ENCODE peak calls at places on chromosome 21, in eight cellular contexts. R is left lung, W is cardiac muscle cell, G is OCI-LY7, J is A549, N is stomach, B is adrenal gland, M is heart left ventricle. H is an unnamed sample. For H3K4me1, the result is how much of the 10 kb centered on the place peaks cover.

GRCh38 chr21:42997053-42997452 is 22.7 kb downstream of the PKNOX1 start:
- DNase-seq in J (no peak), R (no peak), G (no peak), B (peak), M (peak), N (no peak), W (no peak), H (no peak)

GRCh38 chr21:41638201-41638790 is 128.6 kb downstream of the RIPK4 start:
- DNase-seq in R (no peak), B (no peak), M (no peak), J (no peak), N (no peak), G (no peak), W (no peak), H (no peak)

GRCh38 chr21:43574741-43575465 is 84.4 kb downstream of the HSF2BP start:
- DNase-seq in W (peak), G (no peak), J (no peak), N (no peak), R (peak), M (peak), B (no peak), H (no peak)

GRCh38 chr21:36200089-36200561 is 43.5 kb downstream of the DOP1B start:
- DNase-seq in G (no peak), J (no peak), W (no peak), R (peak), B (no peak), M (no peak), N (no peak), H (no peak)

GRCh38 chr21:23817337-23817736 is 1789.9 kb downstream of the MRPL39 start:
- DNase-seq in N (no peak), W (no peak), M (no peak), J (no peak), G (no peak), B (no peak), R (no peak), H (no peak)

GRCh38 chr21:42443876-42444744 is 40.4 kb downstream of the UBASH3A start:
- DNase-seq in J (no peak), W (no peak), M (no peak), R (no peak), N (no peak), G (no peak), B (no peak), H (no peak)

GRCh38 chr21:35942211-35943144 is 117.8 kb downstream of the SETD4 start:
- DNase-seq in N (no peak), G (peak), W (no peak), J (no peak), R (no peak), B (no peak), M (no peak), H (no peak)

GRCh38 chr21:42781150-42781980 is 98.0 kb downstream of the WDR4 start:
- DNase-seq in B (peak), J (no peak), G (no peak), R (peak), W (peak), M (no peak), N (peak), H (peak)

GRCh38 chr21:28767523-28767922 is 225.2 kb downstream of the LTN1 start:
- DNase-seq in J (no peak), W (no peak), R (no peak), G (no peak), N (no peak), M (no peak), B (no peak), H (no peak)

GRCh38 chr21:41659791-41660560 is 106.9 kb downstream of the RIPK4 start:
- DNase-seq in J (peak), G (no peak), B (no peak), R (no peak), W (no peak), N (no peak), M (no peak), H (no peak)

GRCh38 chr21:46000182-46000730 is 18.7 kb downstream of the COL6A1 start:
- DNase-seq in G (no peak), N (no peak), R (peak), M (peak), J (no peak), B (peak), W (no peak), H (peak)

GRCh38 chr21:23119491-23119890 is 2121.3 kb downstream of the NCAM2 start:
- DNase-seq in N (no peak), M (no peak), B (no peak), J (no peak), W (no peak), R (no peak), G (no peak), H (no peak)

GRCh38 chr21:46500224-46500861 is 41.7 kb downstream of the DIP2A start:
- DNase-seq in M (no peak), W (no peak), B (no peak), G (no peak), R (no peak), J (peak), N (no peak), H (no peak)

GRCh38 chr21:22609802-22610201 is 1611.6 kb downstream of the NCAM2 start:
- DNase-seq in J (no peak), G (no peak), R (no peak), W (no peak), N (no peak), M (no peak), B (no peak), H (no peak)

GRCh38 chr21:26835027-26835713 is 10.0 kb downstream of the ADAMTS1 start:
- DNase-seq in R (no peak), B (peak), J (no peak), M (no peak), G (no peak), N (no peak), W (no peak), H (no peak)

GRCh38 chr21:46216132-46216747 is 12.3 kb downstream of the LSS start:
- DNase-seq in W (no peak), J (no peak), R (no peak), N (no peak), B (peak), M (no peak), G (no peak), H (no peak)

GRCh38 chr21:41956926-41957729 is 3.3 kb upstream of the C2CD2 start:
- DNase-seq in M (no peak), J (peak), G (no peak), W (peak), R (no peak), B (peak), N (no peak), H (no peak)

GRCh38 chr21:27677547-27677946 is 710.7 kb upstream of the ADAMTS5 start:
- DNase-seq in M (no peak), N (no peak), W (no peak), G (no peak), B (no peak), J (no peak), R (no peak), H (no peak)

GRCh38 chr21:25944082-25944481 is 209.3 kb downstream of the GABPA start:
- DNase-seq in B (no peak), J (no peak), W (no peak), M (no peak), G (no peak), N (no peak), R (no peak), H (no peak)

GRCh38 chr21:19029816-19030215 is 626.2 kb upstream of the TMPRSS15 start:
- DNase-seq in N (no peak), B (no peak), J (no peak), M (no peak), W (no peak), R (no peak), G (no peak), H (no peak)
- H3K4me1 ChIP-seq in N (under half), B (under half), J (under half), M (under half), W (under half), R (under half), G (under half), H (under half)

DNA sequence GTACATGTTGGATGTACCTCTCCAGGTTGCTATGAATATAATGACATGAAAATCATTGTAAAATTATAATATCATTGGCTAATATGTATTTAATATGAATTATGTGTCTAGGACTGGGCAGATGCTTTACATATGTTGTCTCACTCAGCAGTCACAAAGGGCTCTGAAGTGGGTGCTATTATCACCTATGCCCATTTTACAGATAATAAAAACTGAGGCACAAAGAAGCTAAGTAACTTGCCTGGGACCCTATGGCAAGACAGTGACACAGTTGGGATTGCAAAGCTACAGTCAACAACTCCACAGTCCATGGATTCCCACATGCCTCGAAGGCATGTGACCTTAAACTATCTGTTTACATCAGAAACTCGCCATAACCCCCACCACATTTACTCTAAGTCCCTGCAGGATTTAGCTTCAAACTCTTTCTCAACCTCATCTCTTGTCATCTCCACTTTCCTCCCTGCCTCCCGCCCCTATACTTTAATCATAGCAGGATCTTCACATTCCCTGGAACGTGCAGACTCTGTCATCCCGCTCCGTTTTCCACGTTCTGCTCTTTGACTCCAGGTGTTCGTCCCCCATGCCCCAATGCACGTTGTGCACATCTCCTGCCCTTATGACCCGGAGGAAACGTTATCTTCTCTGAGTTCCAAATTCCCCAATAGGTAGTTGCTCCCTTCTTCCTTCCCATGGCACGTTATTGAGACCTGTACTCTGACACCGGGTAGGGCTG is 143.0 kb upstream of the NRIP1 start:
- DNase-seq in J (no peak), G (no peak), M (no peak), B (no peak), N (no peak), W (no peak), R (no peak), H (no peak)
- H3K4me1 ChIP-seq in J (half or more), G (under half), M (half or more), B (under half), N (under half), W (under half), R (under half), H (under half)

GRCh38 chr21:44929242-44929798 is 8.6 kb upstream of the ITGB2 start:
- DNase-seq in B (no peak), R (peak), G (no peak), M (no peak), W (no peak), N (no peak), J (no peak), H (no peak)
- H3K4me1 ChIP-seq in B (under half), R (under half), G (half or more), M (half or more), W (under half), N (under half), J (under half), H (under half)

DNA sequence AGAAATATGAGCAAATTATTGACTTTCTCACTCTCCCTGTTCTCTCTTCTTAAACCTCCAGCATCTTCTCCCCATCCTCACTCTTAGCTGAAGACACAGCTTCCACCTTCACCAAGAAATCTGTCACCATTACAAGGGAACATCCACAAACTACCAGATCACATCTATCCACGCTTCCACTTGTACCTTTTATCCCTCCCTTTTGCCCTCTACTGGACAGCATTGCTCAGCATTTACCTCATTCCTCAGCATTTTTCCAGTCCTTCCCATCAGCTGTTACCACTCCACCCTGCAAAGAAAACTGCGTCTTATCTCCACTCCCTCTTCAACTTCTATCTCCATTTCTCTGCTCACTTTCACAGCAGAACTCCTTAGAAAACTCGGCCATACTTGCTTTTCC is 42.6 kb downstream of the KCNJ6 start:
- DNase-seq in M (no peak), J (peak), N (no peak), G (no peak), W (no peak), R (no peak), B (no peak), H (no peak)
- H3K4me1 ChIP-seq in M (under half), J (half or more), N (under half), G (under half), W (under half), R (under half), B (under half), H (under half)

GRCh38 chr21:34580181-34580700 is 34.7 kb downstream of the RCAN1 start:
- DNase-seq in J (no peak), W (peak), G (no peak), N (peak), B (peak), R (no peak), M (peak), H (peak)
- H3K4me1 ChIP-seq in J (under half), W (under half), G (under half), N (under half), B (under half), R (under half), M (under half), H (under half)

GRCh38 chr21:31728191-31728590 is 3.7 kb downstream of the SCAF4 start:
- DNase-seq in R (no peak), B (no peak), W (no peak), G (no peak), N (no peak), M (no peak), J (no peak), H (no peak)

GRCh38 chr21:31731112-31731801 is 661 bp downstream of the SCAF4 start:
- DNase-seq in B (peak), M (peak), J (no peak), G (peak), N (peak), W (peak), R (peak), H (peak)

GRCh38 chr21:31730687-31731111 is 1.2 kb downstream of the SCAF4 start:
- DNase-seq in J (peak), G (peak), B (no peak), M (no peak), W (peak), R (no peak), N (no peak), H (no peak)

GRCh38 chr21:31728952-31729351 is 3.0 kb downstream of the SCAF4 start:
- DNase-seq in B (no peak), W (no peak), G (no peak), R (no peak), J (no peak), M (no peak), N (no peak), H (no peak)

DNA sequence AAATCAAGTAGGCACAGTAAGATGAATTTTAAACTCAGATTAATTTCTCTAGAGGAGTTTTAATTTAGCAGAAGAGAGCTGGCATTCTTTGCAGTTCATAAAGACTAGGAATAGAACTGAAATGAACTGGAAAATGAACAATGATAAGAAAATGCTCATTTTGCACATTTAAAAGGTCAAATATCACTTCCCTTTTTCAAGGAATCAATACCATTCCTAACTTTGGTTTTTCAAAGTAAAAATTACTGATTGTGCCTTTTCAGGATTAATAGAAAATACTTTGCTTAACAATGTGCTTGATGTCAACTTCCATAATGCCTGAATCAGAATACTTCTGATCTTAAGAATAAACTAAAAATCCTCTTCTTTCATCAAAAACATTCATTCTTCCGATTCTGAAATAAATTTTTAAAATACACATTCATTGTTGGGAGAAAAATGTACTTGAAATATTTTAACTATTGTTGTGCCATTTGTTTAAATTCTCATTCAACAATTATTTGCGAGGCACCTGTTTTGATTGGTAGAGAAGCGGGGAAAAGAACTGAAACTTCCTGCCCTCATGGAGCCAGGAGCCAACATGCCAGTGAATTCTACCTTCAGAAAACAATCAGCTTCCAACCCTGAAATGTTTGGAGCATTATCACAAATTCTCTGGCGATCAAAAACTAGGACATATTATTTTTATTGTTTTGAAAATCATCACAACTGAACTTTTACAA is 2.1 kb downstream of the SCAF4 start:
- DNase-seq in W (no peak), M (no peak), N (no peak), B (no peak), J (no peak), R (no peak), G (no peak), H (no peak)
- H3K4me1 ChIP-seq in W (under half), M (half or more), N (half or more), B (under half), J (under half), R (under half), G (under half), H (under half)